ENCODE peak calls at places on chromosomes 5 and 9, in eight cellular contexts. F, O, T, J, W, Q, H and N are unnamed samples. For H3K36me3, the result is how much of the 10 kb centered on the place peaks cover.

GRCh38 chr5:40627708-40628107 is 52.0 kb upstream of the PTGER4 start:
- DNase-seq in J (no peak), F (no peak), T (no peak), O (no peak), Q (no peak), H (no peak), W (no peak), N (no peak)

GRCh38 chr5:113265190-113265589 is 169.6 kb downstream of the TSSK1B start:
- DNase-seq in J (no peak), F (no peak), T (no peak), H (no peak), O (no peak), W (no peak), Q (no peak), N (no peak)

GRCh38 chr5:173396311-173396993 is 68.2 kb upstream of the STC2 start:
- DNase-seq in O (no peak), J (no peak), W (no peak), T (no peak), H (no peak), F (no peak), Q (peak), N (no peak)

GRCh38 chr5:171464829-171465228 is 45.4 kb downstream of the FGF18 start:
- DNase-seq in W (no peak), F (no peak), J (no peak), H (no peak), T (no peak), O (no peak), Q (no peak), N (no peak)

GRCh38 chr9:123679330-123679987 is 250.5 kb downstream of the DENND1A start:
- DNase-seq in H (no peak), F (no peak), Q (peak), J (no peak), O (no peak), W (peak), T (no peak), N (no peak)

GRCh38 chr5:148012806-148013205 is 51.0 kb upstream of the SPINK5 start:
- DNase-seq in T (no peak), F (no peak), Q (no peak), W (no peak), H (no peak), O (no peak), J (no peak), N (no peak)

GRCh38 chr5:165876538-165876937 is 2371.1 kb downstream of the MAT2B start:
- DNase-seq in H (no peak), W (no peak), F (no peak), T (no peak), J (no peak), O (no peak), Q (no peak), N (no peak)

GRCh38 chr9:107190031-107190935 is 92.8 kb upstream of the RAD23B start:
- DNase-seq in W (no peak), T (no peak), Q (peak), O (no peak), H (no peak), J (no peak), F (no peak), N (peak)

GRCh38 chr5:76867827-76868693 is 18.2 kb downstream of the S100Z start:
- DNase-seq in H (peak), W (no peak), T (no peak), Q (peak), J (no peak), O (peak), F (no peak), N (no peak)

GRCh38 chr5:78538240-78538850 is 110.2 kb downstream of the LHFPL2 start:
- DNase-seq in W (no peak), J (no peak), F (no peak), O (no peak), Q (no peak), T (no peak), H (no peak), N (no peak)

GRCh38 chr5:101306391-101307137 is 403.5 kb upstream of the ST8SIA4 start:
- DNase-seq in F (no peak), H (no peak), J (no peak), Q (no peak), O (no peak), W (no peak), T (no peak), N (no peak)

GRCh38 chr9:123996731-123997421 is 14.7 kb upstream of the LHX2 start:
- DNase-seq in H (no peak), Q (no peak), F (no peak), W (peak), T (no peak), J (no peak), O (no peak), N (no peak)

GRCh38 chr9:82681809-82682208 is 381.1 kb downstream of the RASEF start:
- DNase-seq in O (no peak), F (no peak), T (no peak), Q (no peak), J (no peak), W (no peak), H (no peak), N (no peak)

GRCh38 chr9:111016046-111017026 is 21.9 kb downstream of the LPAR1 start:
- DNase-seq in T (no peak), J (no peak), O (no peak), Q (no peak), H (no peak), W (no peak), F (no peak), N (no peak)

GRCh38 chr9:136671646-136672430 is 9.1 kb downstream of the EGFL7 start:
- DNase-seq in W (no peak), Q (no peak), H (no peak), F (no peak), J (no peak), O (peak), T (no peak), N (no peak)

GRCh38 chr5:154370119-154370518 is 75.7 kb upstream of the SAP30L start:
- DNase-seq in J (no peak), F (no peak), W (no peak), T (no peak), Q (no peak), O (no peak), H (no peak), N (no peak)

GRCh38 chr5:96582343-96582742 is 79.8 kb upstream of the CAST start:
- DNase-seq in W (no peak), O (no peak), J (no peak), F (no peak), H (no peak), Q (no peak), T (no peak), N (no peak)

GRCh38 chr9:106613250-106613737 is 249.7 kb upstream of the ZNF462 start:
- DNase-seq in W (no peak), T (no peak), O (peak), Q (no peak), J (no peak), H (no peak), F (no peak), N (no peak)

GRCh38 chr5:1892685-1893445 is 10.1 kb upstream of the IRX4 start:
- DNase-seq in W (peak), F (no peak), H (no peak), Q (no peak), J (no peak), O (no peak), T (no peak), N (no peak)

GRCh38 chr5:1890296-1890695 is 7.6 kb upstream of the IRX4 start:
- DNase-seq in F (no peak), J (no peak), W (peak), O (no peak), H (no peak), T (no peak), Q (no peak), N (no peak)

GRCh38 chr5:1889321-1890065 is 6.8 kb upstream of the IRX4 start:
- DNase-seq in W (peak), H (no peak), T (no peak), O (no peak), J (no peak), Q (no peak), F (no peak), N (no peak)

GRCh38 chr5:1892211-1892610 is 9.5 kb upstream of the IRX4 start:
- DNase-seq in T (no peak), W (peak), J (no peak), O (no peak), Q (no peak), H (no peak), F (no peak), N (no peak)

DNA sequence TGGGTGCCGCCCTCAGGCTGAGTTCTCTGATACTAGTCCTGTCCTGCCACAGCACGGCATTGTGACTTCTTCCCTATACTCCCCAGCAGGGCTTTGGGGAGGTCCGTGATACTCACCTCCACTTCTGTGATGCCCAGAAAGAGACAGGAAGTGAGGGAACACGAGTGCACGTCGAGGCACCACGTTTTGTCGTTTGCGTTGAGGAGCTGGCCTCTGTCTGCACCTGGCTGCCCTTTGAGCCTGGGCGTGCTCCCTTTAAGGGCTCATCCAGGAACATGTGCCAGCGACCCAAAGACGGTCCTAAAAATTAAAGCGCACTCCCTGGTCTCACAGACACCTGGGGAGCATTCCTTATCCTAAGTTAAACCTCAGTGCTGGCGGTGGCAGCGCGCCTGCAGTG is 8.7 kb upstream of the IRX4 start:
- DNase-seq in W (peak), O (no peak), F (no peak), H (no peak), J (no peak), T (no peak), Q (no peak), N (no peak)
- H3K36me3 ChIP-seq in W (under half), O (under half), F (under half), H (under half), J (under half), T (under half), Q (under half), N (under half)

DNA sequence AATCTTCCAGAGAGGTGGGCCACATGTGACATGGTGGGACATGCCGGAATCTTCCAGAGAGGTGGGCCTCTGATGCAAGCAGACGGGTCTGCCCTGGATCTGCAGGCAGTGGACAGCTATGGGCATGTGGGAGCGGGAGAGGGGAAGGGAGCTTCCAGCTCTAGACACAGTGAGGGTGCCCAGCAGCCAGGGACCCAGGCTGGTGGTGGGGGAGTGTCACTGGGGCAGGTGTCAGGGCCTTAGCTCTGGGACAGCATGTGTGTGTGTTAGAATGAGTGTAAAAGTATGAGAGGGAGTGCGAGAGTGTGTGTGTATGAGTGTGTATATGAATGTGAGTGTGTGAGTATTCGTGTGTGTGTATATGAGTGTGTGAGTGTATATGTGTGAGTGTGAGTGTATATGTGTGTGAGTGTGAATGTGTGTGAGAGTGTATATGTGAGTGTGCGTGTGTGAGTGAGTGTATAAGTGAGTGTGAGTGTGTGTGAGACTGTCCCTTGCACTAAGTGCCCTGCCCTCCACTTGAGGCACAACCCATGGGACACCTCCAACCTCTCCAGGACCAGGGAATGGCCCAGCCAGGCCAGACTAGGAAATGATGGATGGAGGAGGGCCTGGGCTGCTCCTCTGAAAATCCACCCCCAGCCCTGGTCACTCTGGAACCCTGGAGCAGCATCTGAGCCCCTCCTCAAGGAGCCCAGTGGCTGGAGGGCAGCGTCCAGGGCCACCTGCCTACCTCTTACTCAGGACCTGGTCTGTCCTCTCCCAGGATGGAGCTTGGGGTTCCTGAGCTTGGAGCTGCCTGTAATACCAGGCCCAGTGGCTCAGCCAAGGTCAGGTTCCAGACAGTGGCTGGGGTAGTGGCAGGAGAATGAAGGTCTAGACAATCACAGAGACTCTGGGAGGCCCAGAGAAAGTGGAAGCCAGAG is 122.2 kb downstream of the C9orf50 start:
- DNase-seq in T (peak), W (no peak), J (no peak), H (no peak), Q (no peak), O (no peak), F (no peak), N (no peak)
- TF ChIP-seq POLR2A in T (no peak), W (no peak), J (no peak), H (no peak), Q (no peak), O (no peak), F (no peak), N (no peak)

DNA sequence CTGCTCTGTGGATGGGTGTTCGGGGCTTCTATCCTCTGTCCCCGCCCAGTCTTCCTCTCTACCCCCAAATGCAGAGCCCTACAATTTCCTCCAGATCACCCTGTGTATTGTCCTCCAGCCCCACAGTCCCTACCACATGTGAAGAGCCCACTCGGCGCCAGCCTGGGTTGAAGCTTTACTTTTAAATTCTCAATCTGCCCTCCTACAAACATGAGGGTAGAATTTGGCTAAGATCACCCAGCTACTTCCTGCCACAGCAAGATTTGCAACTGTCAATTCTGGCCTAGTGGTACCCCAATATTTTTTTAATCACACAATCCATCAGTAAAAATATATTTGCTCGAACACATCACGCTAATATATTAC is 3.9 kb downstream of the AKNA start:
- DNase-seq in H (no peak), J (no peak), O (no peak), W (peak), T (no peak), Q (no peak), F (no peak), N (no peak)
- H3K36me3 ChIP-seq in H (under half), J (under half), O (under half), W (under half), T (under half), Q (under half), F (under half), N (under half)

GRCh38 chr5:177430146-177430951 is 3.9 kb downstream of the GRK6 start:
- DNase-seq in F (no peak), Q (no peak), T (no peak), J (no peak), H (no peak), W (peak), O (no peak), N (no peak)
- TF ChIP-seq POLR2A in F (no peak), Q (no peak), T (no peak), J (no peak), H (no peak), W (no peak), O (no peak), N (no peak)

GRCh38 chr9:128637656-128638055 is 19.0 kb downstream of the DYNC2I2 start:
- DNase-seq in O (no peak), W (no peak), Q (no peak), T (no peak), F (no peak), J (no peak), H (no peak), N (no peak)
- H3K36me3 ChIP-seq in O (under half), W (under half), Q (under half), T (under half), F (under half), J (under half), H (under half), N (under half)

DNA sequence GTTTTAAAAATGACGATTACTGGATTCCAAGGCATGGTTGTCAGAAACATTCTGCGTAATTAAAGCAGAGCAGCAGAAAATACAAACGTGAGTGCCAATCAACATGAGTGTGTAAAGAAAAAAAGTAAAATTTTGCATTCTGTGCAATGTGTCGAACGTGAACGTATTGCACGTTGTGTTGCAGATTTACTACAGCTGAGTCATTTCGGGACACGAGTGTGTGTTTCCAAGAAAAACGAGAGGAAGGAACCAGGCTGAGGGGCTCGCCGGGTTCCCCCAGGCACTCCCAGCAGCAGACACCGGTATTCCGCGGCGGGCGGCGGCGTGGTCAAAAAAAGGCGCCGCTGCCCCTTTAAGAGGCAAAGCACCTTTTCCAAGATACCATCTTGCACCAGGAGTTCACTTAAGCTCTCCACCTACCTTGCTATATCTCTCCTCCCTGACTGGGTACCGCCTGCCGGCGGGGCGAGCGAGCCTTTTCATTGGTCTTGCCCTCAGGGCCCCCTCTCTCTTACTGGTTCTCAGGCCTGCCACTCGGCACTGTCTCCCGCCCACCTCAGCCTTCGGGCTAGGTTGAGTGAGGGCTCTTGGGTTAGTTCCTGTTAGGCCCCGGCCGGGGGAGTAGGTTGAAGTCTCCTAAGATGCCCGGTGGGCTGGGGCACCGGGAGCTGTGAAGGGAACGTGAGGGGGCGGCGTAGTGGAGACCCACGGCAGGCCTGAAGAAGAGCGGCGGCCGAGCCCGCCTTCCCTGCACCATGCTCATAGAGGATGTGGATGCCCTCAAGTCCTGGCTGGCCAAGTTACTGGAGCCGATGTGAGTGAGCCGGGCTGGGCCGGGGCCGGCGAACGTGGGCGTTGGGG is at the start of gene RBM27:
- DNase-seq in T (peak), F (peak), J (peak), Q (peak), O (peak), H (peak), W (peak), N (peak)
- TF ChIP-seq POLR2A in T (peak), F (peak), J (no peak), Q (peak), O (peak), H (peak), W (peak), N (no peak)

GRCh38 chr9:129007766-129008468 is 20.2 kb downstream of the SH3GLB2 start:
- DNase-seq in T (peak), Q (no peak), H (no peak), O (no peak), W (no peak), J (no peak), F (no peak), N (no peak)
- H3K36me3 ChIP-seq in T (under half), Q (under half), H (under half), O (half or more), W (under half), J (half or more), F (under half), N (under half)

GRCh38 chr5:140227046-140227445 is 52.1 kb downstream of the CYSTM1 start:
- DNase-seq in H (no peak), T (no peak), O (no peak), W (no peak), F (no peak), Q (no peak), J (no peak), N (no peak)

GRCh38 chr5:140232731-140233130 is 57.7 kb downstream of the CYSTM1 start:
- DNase-seq in F (no peak), O (no peak), J (no peak), H (no peak), T (no peak), W (no peak), Q (peak), N (no peak)

GRCh38 chr5:140225396-140225795 is 50.4 kb downstream of the CYSTM1 start:
- DNase-seq in T (no peak), O (no peak), J (no peak), H (no peak), W (no peak), Q (no peak), F (no peak), N (no peak)

GRCh38 chr5:140224658-140225057 is 49.7 kb downstream of the CYSTM1 start:
- DNase-seq in H (no peak), Q (no peak), J (no peak), T (no peak), O (no peak), F (no peak), W (no peak), N (no peak)

GRCh38 chr5:140228364-140228837 is 53.4 kb downstream of the CYSTM1 start:
- DNase-seq in W (no peak), O (peak), F (no peak), T (no peak), H (no peak), Q (no peak), J (no peak), N (no peak)
- TF ChIP-seq POLR2A in W (no peak), O (no peak), F (no peak), T (no peak), H (no peak), Q (no peak), J (no peak), N (no peak)

DNA sequence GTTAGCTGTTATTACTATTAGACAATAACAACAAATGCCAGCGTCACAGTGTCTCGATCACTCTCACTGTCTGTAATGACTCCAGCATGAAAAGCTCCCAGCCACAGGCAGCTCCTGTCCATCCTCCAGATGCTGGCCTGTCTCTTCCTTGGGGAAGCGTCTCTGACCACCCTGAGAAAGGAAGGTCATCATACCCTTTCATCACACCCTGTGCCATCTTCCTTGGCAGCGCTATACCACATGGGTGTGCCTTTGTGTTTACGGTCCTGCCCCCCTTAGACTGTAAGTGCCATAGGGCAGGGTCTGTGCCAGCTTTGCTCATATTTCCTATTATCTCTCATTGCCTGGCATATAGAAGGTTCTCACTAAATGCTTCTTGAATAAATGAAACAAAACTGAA is 90.6 kb downstream of the PRRT1B start:
- DNase-seq in Q (no peak), O (no peak), T (no peak), F (no peak), J (no peak), W (no peak), H (no peak), N (no peak)
- H3K36me3 ChIP-seq in Q (under half), O (half or more), T (under half), F (under half), J (under half), W (under half), H (under half), N (half or more)

GRCh38 chr9:85940275-85940831 is 593 bp upstream of the NAA35 start:
- DNase-seq in O (no peak), J (no peak), W (no peak), T (no peak), F (no peak), H (no peak), Q (no peak), N (no peak)
- TF ChIP-seq POLR2A in O (no peak), J (no peak), W (peak), T (peak), F (peak), H (peak), Q (peak), N (no peak)